ENCODE peak calls at places on chromosomes 1 and 21, in seven cellular contexts. E is tibial nerve, W is fibroblast of lung, X is A549, H is GM12878, Z is epithelial cell of esophagus, M is adrenal gland. T is an unnamed sample.

GRCh38 chr1:157725214-157725577 is 24.6 kb upstream of the FCRL3 start:
- DNase-seq in E (no peak), W (no peak), X (no peak), H (no peak), Z (no peak), M (no peak), T (no peak)

GRCh38 chr1:7636801-7637526 is 134.1 kb upstream of the VAMP3 start:
- DNase-seq in E (no peak), W (no peak), X (no peak), H (no peak), Z (no peak), M (no peak), T (no peak)

GRCh38 chr1:28392027-28392652 is 22.6 kb downstream of the PHACTR4 start:
- DNase-seq in E (no peak), W (peak; percentile 94), X (peak; percentile 73), H (no peak), Z (peak; percentile 89), M (peak; percentile 60), T (peak; percentile 90)

GRCh38 chr1:160078392-160079195 is 2.7 kb upstream of the KCNJ9 start:
- DNase-seq in E (no peak), W (peak; percentile 18), X (peak; percentile 42), H (no peak), Z (peak; percentile 49), M (no peak), T (no peak)

GRCh38 chr1:157403203-157403602 is 149.1 kb downstream of the FCRL5 start:
- DNase-seq in E (no peak), W (no peak), X (peak; percentile 9), H (no peak), Z (peak; percentile 54), M (no peak), T (no peak)

GRCh38 chr1:9784508-9785133 is 39.1 kb downstream of the CLSTN1 start:
- DNase-seq in E (no peak), W (peak; percentile 66), X (peak; percentile 74), H (peak; percentile 61), Z (peak; percentile 83), M (peak; percentile 41), T (peak; percentile 58)

GRCh38 chr1:156336242-156336641 is 1.9 kb downstream of the CCT3 start:
- DNase-seq in E (no peak), W (no peak), X (peak; percentile 18), H (no peak), Z (peak; percentile 28), M (no peak), T (no peak)

GRCh38 chr1:31310131-31310530 is 13.3 kb downstream of the ZCCHC17 start:
- DNase-seq in E (no peak), W (peak; percentile 49), X (no peak), H (no peak), Z (no peak), M (no peak), T (peak; percentile 60)

GRCh38 chr1:110312188-110313121 is 26.7 kb upstream of the RBM15 start:
- DNase-seq in E (peak; percentile 48), W (peak; percentile 77), X (peak; percentile 69), H (peak; percentile 19), Z (peak; percentile 80), M (peak; percentile 84), T (peak; percentile 91)

GRCh38 chr1:193335797-193336428 is 149.5 kb upstream of the B3GALT2 start:
- DNase-seq in E (no peak), W (peak; percentile 49), X (no peak), H (no peak), Z (no peak), M (no peak), T (peak; percentile 64)

GRCh38 chr1:1752190-1752589 is 26.1 kb downstream of the NADK start:
- DNase-seq in E (no peak), W (no peak), X (no peak), H (no peak), Z (no peak), M (no peak), T (no peak)

GRCh38 chr1:222914861-222915632 is 100.2 kb downstream of the DISP1 start:
- DNase-seq in E (no peak), W (peak; percentile 79), X (peak; percentile 47), H (no peak), Z (peak; percentile 80), M (no peak), T (peak; percentile 82)

GRCh38 chr21:36385909-36386642 is 884 bp downstream of the CHAF1B start:
- DNase-seq in E (no peak), W (peak; percentile 20), X (no peak), H (no peak), Z (peak; percentile 20), M (no peak), T (peak; percentile 46)

GRCh38 chr1:81936838-81937237 is 136.1 kb downstream of the ADGRL2 start:
- DNase-seq in E (no peak), W (no peak), X (no peak), H (no peak), Z (no peak), M (no peak), T (no peak)

GRCh38 chr1:18530567-18531502 is 50.1 kb downstream of the KLHDC7A start:
- DNase-seq in E (no peak), W (no peak), X (no peak), H (no peak), Z (no peak), M (peak; percentile 35), T (no peak)

GRCh38 chr1:62040450-62040849 is 154.2 kb upstream of the L1TD1 start:
- DNase-seq in E (no peak), W (no peak), X (no peak), H (no peak), Z (peak; percentile 59), M (no peak), T (no peak)

GRCh38 chr1:232568331-232568852 is 61.5 kb downstream of the SIPA1L2 start:
- DNase-seq in E (no peak), W (no peak), X (no peak), H (no peak), Z (peak; percentile 32), M (no peak), T (peak; percentile 31)

GRCh38 chr1:85091647-85092295 is 43.5 kb upstream of the MCOLN3 start:
- DNase-seq in E (no peak), W (no peak), X (no peak), H (no peak), Z (peak; percentile 71), M (no peak), T (no peak)
- H3K4me3 ChIP-seq in E (no peak overlapping the region), W (no peak overlapping the region), X (no peak overlapping the region), H (peak overlapping the region; percentile 7), Z (no peak overlapping the region), M (no peak overlapping the region), T (no peak overlapping the region)

GRCh38 chr1:21938791-21939538 is 1.9 kb upstream of the HSPG2 start:
- DNase-seq in E (no peak), W (no peak), X (no peak), H (no peak), Z (peak; percentile 27), M (no peak), T (no peak)

GRCh38 chr1:21940492-21940891 is 3.4 kb upstream of the HSPG2 start:
- DNase-seq in E (no peak), W (no peak), X (no peak), H (no peak), Z (no peak), M (no peak), T (no peak)

GRCh38 chr1:21941370-21941769 is 4.3 kb upstream of the HSPG2 start:
- DNase-seq in E (no peak), W (no peak), X (no peak), H (no peak), Z (no peak), M (no peak), T (no peak)

GRCh38 chr1:21937372-21938121 is 437 bp upstream of the HSPG2 start:
- DNase-seq in E (peak; percentile 78), W (peak; percentile 79), X (peak; percentile 74), H (no peak), Z (peak; percentile 79), M (peak; percentile 79), T (peak; percentile 92)

GRCh38 chr1:21939650-21940374 is 2.7 kb upstream of the HSPG2 start:
- DNase-seq in E (peak; percentile 82), W (peak; percentile 87), X (peak; percentile 89), H (no peak), Z (peak; percentile 99), M (peak; percentile 92), T (peak; percentile 98)
- TF ChIP-seq CTCF in E (peak; percentile 83), W (peak; percentile 53), X (peak; percentile 18), H (no peak), Z (peak; percentile 65), M (peak; percentile 69), T (peak; percentile 47)

GRCh38 chr21:14673649-14674048 is 127.5 kb upstream of the SAMSN1 start:
- DNase-seq in E (no peak), W (no peak), X (no peak), H (no peak), Z (no peak), M (no peak), T (no peak)

GRCh38 chr21:14675774-14676530 is 129.8 kb upstream of the SAMSN1 start:
- DNase-seq in E (no peak), W (no peak), X (no peak), H (peak; percentile 48), Z (no peak), M (no peak), T (no peak)

GRCh38 chr21:14678987-14679574 is 133.0 kb upstream of the SAMSN1 start:
- DNase-seq in E (no peak), W (no peak), X (no peak), H (no peak), Z (no peak), M (no peak), T (no peak)

GRCh38 chr21:14677639-14678179 is 131.6 kb upstream of the SAMSN1 start:
- DNase-seq in E (no peak), W (no peak), X (no peak), H (no peak), Z (no peak), M (no peak), T (no peak)

DNA sequence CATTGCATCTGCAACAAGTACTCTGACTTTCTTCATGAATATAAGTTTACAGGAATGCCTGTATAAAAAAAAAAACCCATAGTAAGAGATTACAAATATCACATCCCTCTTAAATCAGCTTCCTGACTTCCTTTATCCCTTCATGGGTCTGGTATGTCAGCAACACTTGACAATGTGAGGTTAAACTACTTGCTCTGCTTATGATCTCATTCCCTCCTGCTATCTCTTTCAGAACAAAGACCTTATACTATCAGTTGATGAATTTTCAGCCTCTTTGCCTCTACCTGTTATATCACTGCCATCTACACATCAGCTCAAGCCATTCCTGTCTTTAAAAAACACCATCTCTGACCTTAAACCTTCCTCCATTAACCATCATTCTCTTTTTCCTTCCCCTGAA is 130.9 kb upstream of the SAMSN1 start:
- DNase-seq in E (no peak), W (no peak), X (no peak), H (no peak), Z (no peak), M (no peak), T (no peak)
- H3K4me3 ChIP-seq in E (no peak overlapping the region), W (no peak overlapping the region), X (no peak overlapping the region), H (no peak overlapping the region), Z (no peak overlapping the region), M (no peak overlapping the region), T (no peak overlapping the region)

DNA sequence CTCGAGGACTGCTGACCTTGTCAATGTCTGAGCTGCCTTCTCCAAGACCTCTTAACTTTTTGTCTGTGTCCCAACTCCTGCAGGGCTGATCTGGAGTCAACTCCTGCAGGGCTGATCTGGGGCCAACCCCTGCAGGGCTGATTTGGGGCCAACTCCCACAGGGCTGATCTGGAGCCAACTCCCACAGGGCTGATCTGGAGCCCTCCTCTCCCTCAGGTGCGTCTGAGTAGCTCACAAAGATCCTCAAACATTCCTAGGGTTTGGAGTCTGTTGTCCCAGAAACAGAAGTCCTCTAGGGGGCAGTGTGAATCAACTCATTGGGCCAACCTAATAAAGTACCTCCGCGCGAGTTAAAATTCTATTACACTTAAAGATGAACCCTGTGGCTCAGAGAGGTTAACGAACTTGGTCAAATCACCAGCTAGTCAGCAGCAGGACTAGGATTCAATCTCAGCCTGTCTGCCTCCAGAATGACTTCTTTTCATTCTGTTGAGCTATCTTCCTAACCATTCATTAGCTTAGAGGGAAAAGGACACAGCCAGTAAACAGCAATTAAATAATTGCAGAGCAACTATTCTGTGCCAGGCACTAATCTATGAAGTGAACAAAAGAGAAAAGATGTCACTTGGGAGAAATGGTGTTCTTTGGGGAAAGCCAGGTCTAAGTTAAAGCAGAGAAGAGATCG is 17.2 kb upstream of the RLF start:
- DNase-seq in E (no peak), W (peak; percentile 75), X (peak; percentile 65), H (peak; percentile 39), Z (peak; percentile 74), M (peak; percentile 55), T (peak; percentile 83)
- TF ChIP-seq CTCF in E (peak; percentile 80), W (peak; percentile 81), X (peak; percentile 70), H (peak; percentile 72), Z (peak; percentile 82), M (peak; percentile 77), T (peak; percentile 86)

T was measured in foreskin fibroblast.